ENCODE peak calls at places on chromosomes 13 and 19, in eight cellular contexts. P is CD8-positive, alpha-beta memory T cell; X is endodermal cell; Z is heart right ventricle; M is ovary; T is ascending aorta; S is astrocyte; N is effector memory CD4-positive, alpha-beta T cell. L is an unnamed sample.

GRCh38 chr13:45439000-45439399 is 20.8 kb upstream of the SLC25A30 start:
- DNase-seq in Z (no peak), P (no peak), S (no peak), M (no peak), X (no peak), T (no peak), N (no peak), L (no peak)

GRCh38 chr13:29569253-29570057 is 26.0 kb downstream of the SLC7A1 start:
- DNase-seq in N (no peak), M (no peak), P (no peak), Z (no peak), T (no peak), X (peak), S (no peak), L (no peak)

GRCh38 chr13:54879036-54879435 is 1850.4 kb downstream of the OLFM4 start:
- DNase-seq in M (no peak), X (no peak), P (no peak), T (no peak), N (no peak), Z (no peak), S (no peak), L (no peak)

GRCh38 chr19:9962623-9963290 is 26.4 kb upstream of the OLFM2 start:
- DNase-seq in N (no peak), P (no peak), S (no peak), Z (no peak), X (peak), T (no peak), M (no peak), L (no peak)

GRCh38 chr13:45928196-45928595 is 76.6 kb upstream of the SIAH3 start:
- DNase-seq in T (no peak), M (no peak), S (no peak), N (no peak), X (no peak), P (no peak), Z (no peak), L (no peak)

GRCh38 chr19:1102407-1103106 is 1.2 kb upstream of the GPX4 start:
- DNase-seq in N (no peak), T (peak), M (peak), Z (no peak), X (no peak), S (peak), P (no peak), L (peak)

GRCh38 chr19:55472463-55472862 is 4.0 kb upstream of the ZNF628 start:
- DNase-seq in X (peak), T (no peak), P (no peak), N (no peak), S (peak), Z (no peak), M (no peak), L (no peak)

GRCh38 chr19:3398114-3398899 is 31.9 kb downstream of the NFIC start:
- DNase-seq in T (no peak), P (no peak), Z (peak), S (no peak), N (no peak), M (peak), X (peak), L (no peak)

GRCh38 chr19:28430214-28430613 is 782.7 kb downstream of the UQCRFS1 start:
- DNase-seq in M (no peak), P (no peak), S (no peak), X (no peak), T (no peak), Z (no peak), N (no peak), L (no peak)

GRCh38 chr19:23440207-23440606 is 44.9 kb upstream of the ZNF91 start:
- DNase-seq in N (no peak), X (peak), M (no peak), T (no peak), S (no peak), Z (no peak), P (no peak), L (no peak)

GRCh38 chr13:93002071-93002470 is 224.5 kb upstream of the GPC6 start:
- DNase-seq in M (no peak), Z (no peak), S (peak), N (no peak), T (no peak), P (no peak), X (no peak), L (no peak)

GRCh38 chr13:46896346-46897138 is at the start of gene HTR2A:
- DNase-seq in N (no peak), Z (peak), T (no peak), P (no peak), M (peak), X (no peak), S (no peak), L (no peak)

GRCh38 chr19:48992571-48993174 is 436 bp downstream of the GYS1 start:
- DNase-seq in S (no peak), Z (peak), X (no peak), N (no peak), T (no peak), M (no peak), P (no peak), L (no peak)

GRCh38 chr13:21458457-21458815 is 667 bp downstream of the ZDHHC20 start:
- DNase-seq in Z (peak), P (no peak), N (peak), T (no peak), M (peak), S (no peak), X (peak), L (peak)

GRCh38 chr19:35973487-35973886 is 21.5 kb upstream of the SDHAF1 start:
- DNase-seq in N (no peak), T (no peak), P (no peak), M (no peak), X (no peak), Z (no peak), S (no peak), L (no peak)

GRCh38 chr13:113930711-113931637 is 42.9 kb downstream of the C13orf46 start:
- DNase-seq in P (peak), T (no peak), X (peak), M (no peak), N (peak), Z (no peak), S (no peak), L (no peak)

GRCh38 chr13:61410669-61411297 is 4.9 kb downstream of the PCDH20 start:
- DNase-seq in P (no peak), M (no peak), T (no peak), N (no peak), X (no peak), S (no peak), Z (no peak), L (no peak)

GRCh38 chr13:55199132-55199531 is 1941.6 kb upstream of the PRR20A start:
- DNase-seq in T (no peak), S (no peak), N (no peak), X (peak), P (no peak), M (no peak), Z (no peak), L (no peak)

GRCh38 chr13:42055500-42056085 is 7.1 kb downstream of the DGKH start:
- DNase-seq in Z (no peak), S (no peak), X (no peak), T (no peak), P (no peak), N (no peak), M (no peak), L (peak)

GRCh38 chr13:109918179-109918651 is 131.8 kb upstream of the IRS2 start:
- DNase-seq in S (no peak), Z (no peak), N (no peak), X (no peak), T (no peak), M (no peak), P (no peak), L (no peak)

GRCh38 chr19:18135712-18136584 is 17.0 kb upstream of the PIK3R2 start:
- DNase-seq in M (no peak), Z (no peak), P (no peak), X (no peak), S (no peak), T (no peak), N (no peak), L (no peak)

GRCh38 chr13:98239156-98240076 is 62.3 kb upstream of the RNF113B start:
- DNase-seq in M (no peak), Z (no peak), X (peak), P (no peak), S (no peak), N (no peak), T (no peak), L (no peak)

GRCh38 chr13:48621056-48621455 is 32.7 kb upstream of the CYSLTR2 start:
- DNase-seq in Z (no peak), S (no peak), P (no peak), N (no peak), X (peak), T (no peak), M (no peak), L (no peak)

GRCh38 chr13:113739527-113740285 is 19.3 kb upstream of the TMEM255B start:
- DNase-seq in S (no peak), X (no peak), M (no peak), T (no peak), N (no peak), P (no peak), Z (no peak), L (no peak)

GRCh38 chr19:19751846-19752245 is 18.9 kb upstream of the ZNF14 start:
- DNase-seq in X (no peak), S (no peak), P (no peak), M (no peak), T (no peak), Z (no peak), N (no peak), L (no peak)

DNA sequence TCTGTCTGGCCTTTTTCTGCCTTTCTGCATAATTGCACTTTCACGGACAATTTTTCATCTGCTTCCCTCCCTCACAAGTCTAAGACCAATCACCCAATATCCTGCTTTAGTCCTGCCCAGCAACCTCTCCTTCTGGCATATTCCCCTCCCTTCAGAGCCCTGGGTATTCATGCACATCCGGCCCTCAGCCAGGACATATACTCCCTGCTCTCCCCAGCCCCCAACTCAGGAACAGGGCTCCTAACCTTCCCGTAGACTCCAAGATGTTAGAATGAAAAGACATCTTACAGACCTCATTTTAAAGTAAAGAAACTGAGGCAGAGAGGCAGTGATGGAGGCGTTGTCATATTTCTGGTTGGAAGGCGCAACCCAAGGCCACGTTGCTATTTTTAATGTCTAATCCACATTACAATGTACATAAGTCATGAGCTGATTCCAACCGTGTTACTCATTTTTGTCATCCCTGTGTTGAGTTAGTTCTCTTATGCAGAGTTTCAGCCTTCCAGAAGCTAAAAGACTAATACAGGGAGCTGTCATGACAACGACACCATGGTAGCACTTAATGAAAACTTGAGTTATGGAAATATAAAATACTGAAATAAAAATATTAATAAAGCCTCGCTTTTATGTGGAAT is 209.2 kb downstream of the TSHZ3 start:
- DNase-seq in M (no peak), T (no peak), N (no peak), S (peak), P (no peak), Z (no peak), X (no peak), L (no peak)
- H3K27ac ChIP-seq in M (no peak), T (no peak), N (no peak), S (peak), P (no peak), Z (no peak), X (no peak), L (no peak)

GRCh38 chr19:16595097-16595496 is 22.9 kb upstream of the SLC35E1 start:
- DNase-seq in M (no peak), N (no peak), P (no peak), Z (no peak), T (no peak), X (no peak), S (no peak), L (no peak)
- H3K27ac ChIP-seq in M (no peak), N (peak), P (peak), Z (no peak), T (no peak), X (no peak), S (no peak), L (peak)

GRCh38 chr13:44198826-44199225 is 174.8 kb upstream of the SERP2 start:
- DNase-seq in X (no peak), P (no peak), T (no peak), S (no peak), N (no peak), M (no peak), Z (no peak), L (no peak)

GRCh38 chr13:44193731-44194130 is 179.9 kb upstream of the SERP2 start:
- DNase-seq in S (no peak), Z (no peak), T (no peak), X (no peak), P (no peak), M (no peak), N (no peak), L (no peak)

GRCh38 chr13:44196186-44196751 is 177.4 kb upstream of the SERP2 start:
- DNase-seq in T (no peak), M (no peak), X (no peak), Z (no peak), P (no peak), N (no peak), S (no peak), L (no peak)

GRCh38 chr13:44197791-44198770 is 175.5 kb upstream of the SERP2 start:
- DNase-seq in M (no peak), X (no peak), N (no peak), T (no peak), S (peak), P (no peak), Z (no peak), L (no peak)

DNA sequence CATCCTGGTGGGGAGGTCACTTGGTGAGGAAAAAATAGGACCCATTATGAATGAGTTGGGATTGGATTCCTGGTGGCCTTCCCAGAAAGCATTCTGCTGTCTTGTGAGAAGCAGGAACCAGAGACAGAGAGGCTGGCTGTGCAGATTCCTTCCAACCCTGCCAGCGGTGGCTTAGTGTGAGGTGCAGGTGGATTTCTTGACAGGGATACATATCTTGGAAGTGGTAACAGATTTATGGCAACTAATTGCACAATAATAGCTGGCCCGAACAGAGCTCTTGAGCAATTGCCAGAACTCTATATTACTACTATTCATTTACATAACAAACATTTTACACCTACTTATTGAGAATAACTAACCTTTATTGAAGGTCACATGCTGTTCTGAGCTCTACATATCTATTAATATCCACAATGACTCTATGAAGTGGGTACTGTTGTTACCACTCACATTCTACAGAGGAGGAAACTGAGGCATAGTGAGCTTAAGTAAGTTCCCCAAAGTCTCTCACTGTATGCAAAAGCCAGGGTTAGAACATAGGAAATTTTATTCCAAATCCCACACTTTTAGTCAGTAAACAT is 173.9 kb upstream of the SERP2 start:
- DNase-seq in P (no peak), M (no peak), S (no peak), N (no peak), T (no peak), Z (no peak), X (no peak), L (no peak)
- H3K27ac ChIP-seq in P (no peak), M (no peak), S (no peak), N (no peak), T (no peak), Z (no peak), X (no peak), L (no peak)

GRCh38 chr19:41957161-41957837 is 1.8 kb downstream of the RABAC1 start:
- DNase-seq in X (no peak), M (no peak), P (no peak), S (no peak), N (no peak), T (no peak), Z (no peak), L (no peak)
- H3K27ac ChIP-seq in X (no peak), M (no peak), P (no peak), S (no peak), N (peak), T (peak), Z (peak), L (no peak)

GRCh38 chr19:39390460-39390758 is 497 bp downstream of the PAF1 start:
- DNase-seq in T (no peak), P (no peak), N (peak), S (peak), M (no peak), X (no peak), Z (peak), L (peak)

GRCh38 chr19:39386557-39386956 is 4.3 kb downstream of the PAF1 start:
- DNase-seq in M (no peak), P (no peak), T (no peak), Z (no peak), N (no peak), X (no peak), S (no peak), L (no peak)

GRCh38 chr19:39390759-39391592 is at the start of the genes MED29 and PAF1:
- DNase-seq in N (peak), Z (peak), S (peak), M (peak), X (peak), P (peak), T (peak), L (peak)

GRCh38 chr19:39389621-39390414 is 1.1 kb downstream of the PAF1 start:
- DNase-seq in T (no peak), S (no peak), P (no peak), N (no peak), M (no peak), Z (no peak), X (no peak), L (no peak)

GRCh38 chr19:39388657-39389056 is 2.2 kb downstream of the PAF1 start:
- DNase-seq in X (no peak), N (no peak), T (no peak), P (no peak), M (no peak), Z (no peak), S (no peak), L (no peak)
- H3K27ac ChIP-seq in X (no peak), N (peak), T (peak), P (no peak), M (no peak), Z (no peak), S (no peak), L (peak)

GRCh38 chr13:30734434-30734833 is 909 bp upstream of the ALOX5AP start:
- DNase-seq in Z (no peak), M (no peak), N (no peak), S (peak), X (no peak), T (no peak), P (no peak), L (no peak)
- H3K27ac ChIP-seq in Z (no peak), M (no peak), N (peak), S (peak), X (no peak), T (no peak), P (no peak), L (no peak)

GRCh38 chr19:46014534-46014933 is 8.3 kb downstream of the PGLYRP1 start:
- DNase-seq in Z (no peak), N (no peak), M (no peak), X (no peak), T (no peak), S (no peak), P (no peak), L (no peak)
- H3K27ac ChIP-seq in Z (no peak), N (no peak), M (no peak), X (no peak), T (no peak), S (no peak), P (no peak), L (no peak)

DNA sequence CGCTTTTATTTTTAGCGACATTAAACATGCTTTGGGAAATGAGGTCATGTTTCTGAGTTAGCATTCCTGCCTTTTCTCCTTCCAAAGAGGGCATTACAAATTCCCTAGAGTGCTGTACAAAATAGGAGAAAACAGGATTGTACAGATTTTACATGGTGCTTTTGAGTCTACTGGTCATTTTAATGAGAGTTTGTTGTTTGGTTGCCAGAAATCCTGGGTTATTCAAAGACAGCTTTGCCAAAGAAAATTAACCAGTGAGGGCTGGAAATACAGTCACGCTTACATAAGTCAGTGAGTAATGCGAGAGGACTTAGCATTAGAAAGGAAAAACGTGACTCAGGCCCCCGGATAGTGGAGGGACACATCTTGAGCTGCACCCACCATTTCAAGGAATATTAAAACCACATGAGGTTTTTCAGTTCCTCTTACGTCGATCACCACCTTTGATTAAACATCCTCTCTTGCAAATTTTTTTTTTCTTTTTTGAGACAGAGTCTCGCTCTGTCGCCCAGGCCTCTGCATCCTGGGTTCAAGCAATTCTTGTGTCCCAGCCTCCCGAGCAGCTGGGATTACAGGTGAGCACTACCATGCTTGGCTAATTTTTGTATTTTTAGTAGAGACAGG is 55.4 kb downstream of the SACS start:
- DNase-seq in T (peak), P (peak), S (peak), N (peak), Z (peak), X (no peak), M (no peak), L (peak)
- H3K27ac ChIP-seq in T (peak), P (no peak), S (peak), N (no peak), Z (peak), X (no peak), M (no peak), L (peak)

DNA sequence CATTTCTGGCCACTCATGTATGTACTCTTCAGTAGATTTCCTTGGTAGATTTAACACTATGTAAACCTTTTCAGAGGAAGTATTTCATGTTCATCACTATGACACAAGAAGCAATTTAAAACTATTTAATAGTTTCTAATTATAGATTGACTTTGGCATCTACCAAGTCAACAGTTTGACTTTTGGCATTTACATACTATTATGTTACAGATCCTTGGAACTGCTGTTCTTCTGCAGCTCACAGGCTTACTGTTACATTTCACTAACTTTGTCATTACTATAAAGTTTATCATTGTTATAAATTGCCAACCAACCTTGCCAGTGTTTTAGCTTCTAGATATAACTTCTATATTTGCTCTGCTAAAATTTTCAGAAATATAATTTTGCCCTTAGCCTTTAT is 18.7 kb downstream of the SUPT20H start:
- DNase-seq in S (no peak), M (no peak), P (no peak), X (no peak), T (no peak), N (no peak), Z (no peak), L (no peak)
- H3K27ac ChIP-seq in S (no peak), M (no peak), P (no peak), X (no peak), T (no peak), N (no peak), Z (no peak), L (no peak)

L was measured in CD4-positive, CD25-positive, alpha-beta regulatory T cell.